ENCODE peak calls at places on chromosomes 12 and 14, in five cellular contexts. V is colonic mucosa, I is right lobe of liver, J is ascending aorta, B is left ventricle myocardium inferior. O is an unnamed sample.

GRCh38 chr12:119229837-119230236 is 51.1 kb downstream of the HSPB8 start:
- DNase-seq in J (no peak), B (peak; percentile 35), I (no peak), V (peak; percentile 24), O (no peak)

GRCh38 chr14:72892879-72893635 is 844 bp downstream of the DPF3 start:
- DNase-seq in B (peak; percentile 26), I (peak; percentile 52), V (peak; percentile 56), J (no peak), O (no peak)

GRCh38 chr12:49352351-49352750 is 5.7 kb downstream of the DNAJC22 start:
- DNase-seq in I (no peak), J (no peak), V (no peak), B (no peak), O (no peak)

GRCh38 chr12:111429760-111430417 is 24.2 kb downstream of the SH2B3 start:
- DNase-seq in V (no peak), I (no peak), J (no peak), B (no peak), O (no peak)

GRCh38 chr12:76400136-76400535 is 51.9 kb upstream of the BBS10 start:
- DNase-seq in B (no peak), V (no peak), I (no peak), J (no peak), O (no peak)

GRCh38 chr12:50105913-50106450 is 2.2 kb downstream of the GPD1 start:
- DNase-seq in J (no peak), I (no peak), V (no peak), B (no peak), O (no peak)

GRCh38 chr14:100591453-100592371 is 4.5 kb upstream of the BEGAIN start:
- DNase-seq in V (no peak), I (peak; percentile 10), B (no peak), J (no peak), O (no peak)

GRCh38 chr12:120388711-120389431 is 19.9 kb upstream of the MSI1 start:
- DNase-seq in I (no peak), V (no peak), B (no peak), J (no peak), O (no peak)

GRCh38 chr12:129028824-129029223 is 175.5 kb downstream of the GLT1D1 start:
- DNase-seq in J (no peak), B (no peak), I (no peak), V (no peak), O (no peak)

GRCh38 chr12:109781668-109782321 is 51.4 kb downstream of the TRPV4 start:
- DNase-seq in J (no peak), B (no peak), V (no peak), I (no peak), O (no peak)

GRCh38 chr12:126338031-126338441 is 1272.8 kb downstream of the AACS start:
- DNase-seq in I (no peak), V (no peak), J (no peak), B (no peak), O (no peak)

GRCh38 chr12:89731064-89731463 is 22.4 kb upstream of the ATP2B1 start:
- DNase-seq in B (no peak), J (no peak), V (no peak), I (no peak), O (no peak)

GRCh38 chr14:65788876-65789859 is 376.6 kb downstream of the FUT8 start:
- DNase-seq in J (no peak), V (no peak), B (no peak), I (no peak), O (no peak)

GRCh38 chr14:74658535-74659130 is 46.6 kb upstream of the LTBP2 start:
- DNase-seq in B (no peak), I (no peak), V (no peak), J (no peak), O (no peak)

GRCh38 chr12:43241971-43242370 is 310.0 kb downstream of the ADAMTS20 start:
- DNase-seq in V (no peak), I (no peak), J (no peak), B (no peak), O (no peak)

GRCh38 chr12:33247625-33248024 is 192.0 kb downstream of the SYT10 start:
- DNase-seq in B (no peak), I (no peak), V (no peak), J (no peak), O (no peak)
- TF ChIP-seq CTCF in B (no peak), I (no peak), V (no peak), J (no peak), O (no peak)

GRCh38 chr14:68951800-68952540 is 27.1 kb downstream of the ACTN1 start:
- DNase-seq in V (no peak), I (no peak), J (no peak), B (peak; percentile 56), O (no peak)
- H3K27ac ChIP-seq in V (peak overlapping the region; percentile 73), I (peak overlapping the region; percentile 50), J (peak overlapping the region; percentile 92), B (peak overlapping the region; percentile 88), O (no peak overlapping the region)

DNA sequence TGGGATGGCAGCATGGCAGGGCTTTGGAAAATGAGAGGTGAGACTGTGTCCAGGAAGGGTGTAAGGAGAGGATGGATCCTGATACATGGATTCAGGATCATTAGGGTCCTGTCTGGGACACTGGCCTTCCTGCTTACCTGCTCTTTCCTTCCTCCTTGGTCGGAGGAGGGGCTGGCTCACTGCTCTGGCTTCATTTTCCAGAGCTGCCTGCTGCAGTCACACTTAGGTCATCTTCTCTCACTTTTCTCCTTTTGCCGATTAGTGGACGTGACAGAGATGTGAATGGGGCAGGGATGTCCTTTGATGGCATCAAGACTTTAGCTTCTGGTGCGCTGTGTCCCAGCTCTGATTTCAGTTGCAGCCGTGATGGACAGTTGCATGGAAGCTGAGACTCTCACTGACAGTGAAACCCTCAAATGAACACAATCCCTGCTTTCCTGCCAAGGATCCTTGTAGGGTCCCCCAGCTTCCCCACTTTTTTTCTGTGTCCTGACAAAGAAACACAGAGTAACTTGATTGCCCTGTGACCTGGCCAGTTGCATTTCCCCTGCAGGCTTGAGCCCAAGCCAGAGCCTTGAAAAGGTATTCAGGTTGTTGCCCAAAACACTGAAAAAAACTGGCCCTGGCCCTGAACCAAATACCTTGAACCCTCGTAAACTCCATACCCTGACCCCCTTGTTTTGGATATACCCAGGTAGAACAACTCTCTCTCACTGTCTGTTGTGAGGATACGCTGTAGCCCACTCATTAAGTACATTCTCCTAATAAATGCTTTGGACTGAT is 756 bp upstream of the CIDEB start:
- DNase-seq in V (no peak), B (no peak), J (no peak), I (no peak), O (no peak)
- TF ChIP-seq CTCF in V (peak; percentile 22), B (peak; percentile 20), J (peak; percentile 5), I (no peak), O (no peak)

GRCh38 chr14:33692762-33693161 is 258.1 kb downstream of the EGLN3 start:
- DNase-seq in I (no peak), B (no peak), J (no peak), V (no peak), O (no peak)
- H3K27ac ChIP-seq in I (no peak overlapping the region), B (no peak overlapping the region), J (no peak overlapping the region), V (no peak overlapping the region), O (no peak overlapping the region)

DNA sequence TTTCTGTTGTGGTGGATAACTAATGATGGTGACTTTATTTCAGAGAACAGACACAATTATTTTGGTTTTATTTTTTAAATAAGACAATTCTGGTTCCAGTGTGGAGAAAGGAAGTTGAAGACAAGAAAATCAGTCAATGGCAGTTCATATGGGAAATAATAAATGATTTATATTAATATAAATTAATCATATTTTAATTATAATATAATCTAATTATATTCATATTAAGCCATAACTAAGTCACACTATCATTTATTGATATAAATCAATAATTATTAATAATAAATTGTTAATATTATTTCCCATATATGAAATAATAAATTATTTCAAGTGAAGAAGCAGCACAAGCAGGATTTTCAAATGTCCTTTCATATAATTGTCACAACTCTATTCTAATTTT is 2.8 kb downstream of the TOMM20L start:
- DNase-seq in V (no peak), J (no peak), I (no peak), B (no peak), O (no peak)
- TF ChIP-seq CTCF in V (no peak), J (no peak), I (no peak), B (no peak), O (no peak)

GRCh38 chr12:116592731-116593130 is 33.5 kb downstream of the MAP1LC3B2 start:
- DNase-seq in J (no peak), I (no peak), B (no peak), V (no peak), O (no peak)
- H3K27ac ChIP-seq in J (peak overlapping the region; percentile 37), I (no peak overlapping the region), B (peak overlapping the region; percentile 45), V (peak overlapping the region; percentile 38), O (no peak overlapping the region)

GRCh38 chr12:54038760-54039414 is 6.0 kb downstream of the HOXC5 start:
- DNase-seq in V (no peak), B (no peak), I (no peak), J (no peak), O (peak; percentile 61)

GRCh38 chr12:54040148-54040494 is 7.3 kb downstream of the HOXC5 start:
- DNase-seq in J (no peak), I (no peak), B (no peak), V (no peak), O (no peak)

GRCh38 chr12:54041097-54041690 is 8.3 kb downstream of the HOXC5 start:
- DNase-seq in I (no peak), V (no peak), J (no peak), B (no peak), O (no peak)

GRCh38 chr12:54039417-54040147 is 6.7 kb downstream of the HOXC5 start:
- DNase-seq in I (no peak), J (no peak), V (no peak), B (no peak), O (no peak)

DNA sequence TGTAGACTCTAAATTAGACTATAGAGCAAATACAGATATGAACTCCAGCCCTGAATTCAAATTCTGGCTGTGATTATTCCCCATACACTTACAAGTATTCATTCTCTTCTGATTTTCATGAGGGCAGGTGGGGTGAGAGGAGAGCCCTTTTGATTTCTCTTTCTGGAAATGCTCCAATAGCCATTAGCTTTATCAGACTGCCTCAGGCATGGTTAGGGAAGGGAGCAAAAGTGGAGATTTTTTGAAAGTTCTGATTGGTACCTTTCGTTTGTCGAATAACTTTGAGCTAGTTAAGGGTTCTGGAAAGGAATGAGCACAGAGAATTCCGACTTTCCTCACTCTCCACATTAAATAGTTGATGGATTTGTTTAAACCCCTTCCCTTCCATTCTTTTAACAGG is 7.8 kb downstream of the HOXC5 start:
- DNase-seq in I (no peak), J (no peak), B (no peak), V (no peak), O (no peak)
- TF ChIP-seq CTCF in I (no peak), J (no peak), B (no peak), V (no peak), O (no peak)